ENCODE peak calls at places on chromosomes 16 and 17, in four cellular contexts. D, X, W and F are unnamed samples.

GRCh38 chr16:30117768-30118167 is 4.4 kb upstream of the GDPD3 start:
- DNase-seq in D (no peak), X (no peak), W (no peak), F (no peak)

GRCh38 chr16:2523801-2524231 is 3.6 kb downstream of the AMDHD2 start:
- DNase-seq in D (no peak), X (no peak), W (no peak), F (no peak)

GRCh38 chr17:35467824-35468223 is 19.3 kb upstream of the SLFN13 start:
- DNase-seq in D (no peak), X (no peak), W (no peak), F (no peak)

GRCh38 chr16:67098599-67098998 is 11.1 kb upstream of the PHAF1 start:
- DNase-seq in D (no peak), X (no peak), W (no peak), F (no peak)

GRCh38 chr16:67040906-67041305 is 12.0 kb downstream of the CBFB start:
- DNase-seq in D (no peak), X (no peak), W (no peak), F (no peak)

GRCh38 chr16:78478267-78478821 is 378.9 kb downstream of the WWOX start:
- DNase-seq in D (peak), X (no peak), W (no peak), F (peak)

GRCh38 chr16:30490210-30490609 is 17.7 kb downstream of the ITGAL start:
- DNase-seq in D (no peak), X (no peak), W (no peak), F (peak)

GRCh38 chr16:88905563-88905962 is 39.1 kb upstream of the PABPN1L start:
- DNase-seq in D (peak), X (no peak), W (no peak), F (peak)

GRCh38 chr17:17938388-17939107 is 33.7 kb downstream of the TOM1L2 start:
- DNase-seq in D (no peak), X (no peak), W (no peak), F (no peak)

GRCh38 chr16:10521681-10522274 is 58.6 kb downstream of the EMP2 start:
- DNase-seq in D (peak), X (no peak), W (peak), F (peak)

GRCh38 chr17:64146418-64147109 is 16.6 kb upstream of the ERN1 start:
- DNase-seq in D (no peak), X (no peak), W (peak), F (no peak)

GRCh38 chr16:1177750-1178149 is 24.8 kb downstream of the CACNA1H start:
- DNase-seq in D (no peak), X (no peak), W (no peak), F (no peak)

GRCh38 chr16:23131036-23131435 is 18.2 kb downstream of the USP31 start:
- DNase-seq in D (no peak), X (no peak), W (no peak), F (no peak)

GRCh38 chr16:23132921-23133532 is 16.2 kb downstream of the USP31 start:
- DNase-seq in D (no peak), X (no peak), W (no peak), F (no peak)

GRCh38 chr16:23134274-23134673 is 15.0 kb downstream of the USP31 start:
- DNase-seq in D (no peak), X (no peak), W (peak), F (no peak)

GRCh38 chr16:23131436-23131835 is 17.8 kb downstream of the USP31 start:
- DNase-seq in D (no peak), X (no peak), W (no peak), F (no peak)

DNA sequence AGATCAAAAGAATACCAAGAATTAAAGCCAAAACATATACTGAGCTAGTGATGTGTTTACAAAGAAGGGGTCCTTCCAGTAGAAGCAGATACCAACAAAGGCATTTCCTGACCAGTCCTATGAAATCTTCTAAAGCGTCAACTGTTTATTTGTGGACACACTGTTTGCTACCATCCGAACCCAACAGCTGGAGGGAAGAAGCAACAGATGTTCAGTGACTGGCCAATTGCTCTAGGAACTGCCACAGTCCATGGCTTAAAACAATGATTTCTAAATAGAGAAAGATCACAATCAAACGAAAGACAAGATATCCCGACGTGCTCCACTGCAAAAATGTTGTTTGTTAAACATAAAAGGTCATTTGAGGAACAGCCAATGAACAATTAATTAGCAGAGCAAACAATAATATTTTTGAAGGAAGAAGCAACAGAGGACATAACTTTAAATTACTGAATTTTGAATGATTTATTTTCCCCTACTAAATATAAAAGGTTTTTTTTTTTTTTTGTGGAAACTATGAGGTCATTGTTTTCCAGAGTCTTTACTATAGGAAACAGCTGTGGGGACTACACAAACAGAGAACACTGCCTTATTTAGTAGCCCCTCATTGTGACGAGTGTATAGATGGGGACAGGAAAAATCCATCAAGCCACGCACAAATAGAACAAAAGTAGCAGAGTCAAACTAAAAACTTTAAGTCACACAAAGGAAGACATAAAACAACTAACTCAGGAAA is 17.2 kb downstream of the USP31 start:
- DNase-seq in D (no peak), X (no peak), W (no peak), F (no peak)
- TF ChIP-seq FOXK2 in D (no peak), X (no peak), W (no peak), F (no peak)

DNA sequence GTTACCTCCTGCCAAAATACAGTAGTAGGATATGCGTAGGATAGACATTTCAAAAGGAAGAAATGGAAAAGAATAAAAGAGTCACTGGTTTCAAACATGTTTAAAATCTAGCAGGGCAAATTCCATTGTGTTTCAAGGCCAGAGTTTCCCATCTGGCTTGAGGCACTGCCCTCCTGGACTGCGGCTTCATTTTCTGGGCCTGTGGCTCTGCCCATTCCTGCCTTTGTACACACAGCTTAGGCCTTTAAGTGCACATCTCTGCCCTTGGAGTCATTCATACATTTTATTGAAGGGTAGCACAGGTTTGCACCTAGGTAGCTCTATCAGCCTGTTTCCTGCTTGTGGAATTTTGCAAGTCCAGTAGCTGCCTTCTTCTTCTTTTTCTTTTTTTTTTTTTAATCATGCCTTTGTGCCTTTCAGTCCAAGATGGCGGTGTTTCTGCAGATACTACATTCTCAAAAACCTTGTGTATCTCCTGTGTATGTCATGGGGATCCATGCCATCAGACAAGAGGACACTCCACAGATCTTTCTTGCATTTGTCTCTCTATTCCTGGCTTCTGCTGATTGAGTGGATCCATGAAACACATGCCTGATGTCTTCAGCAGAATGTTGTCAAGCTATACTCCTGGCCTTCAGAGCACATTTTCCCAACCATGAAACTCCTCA is 282.9 kb downstream of the BCAS3 start:
- DNase-seq in D (no peak), X (no peak), W (no peak), F (no peak)
- TF ChIP-seq FOXK2 in D (no peak), X (no peak), W (no peak), F (no peak)

DNA sequence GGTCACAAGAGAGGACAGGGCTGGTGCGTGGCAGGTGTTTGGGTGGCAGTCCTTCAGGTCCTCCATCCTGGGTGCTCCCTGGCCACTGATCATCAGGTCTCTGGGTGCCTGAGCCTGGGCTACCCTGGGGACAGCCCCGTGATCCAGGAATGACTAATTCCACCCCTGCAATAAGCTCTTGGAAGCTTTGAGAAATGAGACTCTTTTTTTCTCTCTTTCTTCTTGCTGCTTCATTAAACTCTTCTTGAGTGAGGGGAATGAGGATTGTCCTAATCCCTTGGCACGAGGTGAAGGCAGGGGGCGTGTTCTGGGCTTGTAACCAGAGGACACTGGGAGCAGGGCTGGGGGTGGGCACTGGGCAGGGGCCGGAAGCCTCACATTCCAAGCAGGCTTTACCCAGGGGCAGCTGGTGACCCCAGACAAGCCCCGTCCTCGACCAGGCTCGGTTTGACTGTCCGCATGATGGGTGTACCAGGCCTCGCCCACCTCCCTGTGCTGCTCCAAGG is 21.3 kb upstream of the SPNS2 start:
- DNase-seq in D (no peak), X (no peak), W (no peak), F (no peak)
- TF ChIP-seq FOXK2 in D (no peak), X (no peak), W (no peak), F (no peak)

GRCh38 chr16:24729967-24730815 is 740 bp downstream of the TNRC6A start:
- DNase-seq in D (peak), X (no peak), W (no peak), F (peak)
- TF ChIP-seq FOXK2 in D (no peak), X (no peak), W (no peak), F (no peak)

DNA sequence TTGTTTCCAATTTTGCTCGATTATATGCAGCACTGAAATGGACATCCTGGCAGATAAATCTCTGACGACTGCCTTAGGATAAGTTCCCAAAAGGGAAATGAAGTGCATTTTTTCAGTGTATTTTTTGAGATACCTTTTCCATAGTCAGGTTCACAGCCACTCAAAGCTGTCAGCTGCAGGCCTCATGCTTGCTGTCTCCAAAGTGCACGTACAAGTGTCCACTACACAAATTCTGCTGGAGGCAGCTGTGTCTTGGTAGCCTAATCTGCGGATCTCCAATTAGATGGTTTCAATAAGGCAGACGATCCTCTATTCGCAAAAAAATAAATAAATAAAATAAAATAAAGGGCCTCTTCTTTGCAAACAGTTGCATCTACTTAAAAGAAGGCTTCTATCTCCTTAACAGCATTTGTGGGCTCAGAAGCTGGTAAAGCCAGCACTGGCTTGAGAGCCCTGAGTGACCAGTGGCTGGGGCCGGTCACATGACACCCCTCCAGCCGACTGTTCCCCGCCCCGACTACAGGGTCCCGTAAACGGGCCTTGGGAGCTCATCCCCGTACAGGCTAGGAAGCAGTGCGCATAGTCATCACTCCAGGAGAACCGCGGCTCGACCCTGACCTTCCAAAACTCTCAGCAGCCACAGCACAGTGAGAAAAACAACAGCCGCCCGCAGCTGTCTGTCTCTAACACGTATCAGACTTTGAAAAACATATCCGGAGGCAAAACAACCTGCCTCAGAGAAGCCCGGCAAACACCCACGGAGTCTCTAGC is 18.8 kb downstream of the RPH3AL start:
- DNase-seq in D (peak), X (no peak), W (no peak), F (peak)
- TF ChIP-seq FOXK2 in D (no peak), X (no peak), W (no peak), F (no peak)

DNA sequence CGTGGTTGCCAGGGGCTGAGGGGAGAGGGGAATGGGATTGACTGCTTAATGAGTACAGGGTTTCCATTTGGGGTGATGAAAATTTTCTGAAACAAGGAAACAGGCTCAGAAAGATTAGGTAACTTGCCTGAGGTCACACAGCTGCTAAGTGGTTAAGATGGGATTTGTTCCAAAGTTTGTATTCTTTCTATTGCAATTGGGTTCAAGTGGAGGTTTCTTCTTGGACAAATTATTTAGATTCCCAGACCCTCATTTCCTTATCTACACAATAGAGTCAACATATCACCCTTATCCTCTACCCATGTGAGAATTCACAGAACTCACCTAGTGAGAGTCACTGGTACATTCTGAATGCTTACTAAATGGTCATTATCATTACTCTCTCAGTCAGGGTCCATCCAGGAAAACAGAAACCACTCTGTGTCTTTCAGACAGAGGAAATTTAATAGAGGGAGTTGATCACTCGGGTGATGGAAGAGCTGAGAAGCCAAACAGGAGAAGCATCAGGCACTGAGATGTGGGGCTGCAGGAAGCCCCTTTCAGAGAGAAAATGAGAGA is 22.6 kb downstream of the CACNG4 start:
- DNase-seq in D (no peak), X (no peak), W (no peak), F (no peak)
- TF ChIP-seq FOXK2 in D (no peak), X (no peak), W (no peak), F (no peak)